ENCODE peak calls at places on chromosomes 1 and 21, in four cellular contexts. D, B, G and W are unnamed samples.

GRCh38 chr1:85612704-85613361 is 32.3 kb downstream of the CCN1 start:
- DNase-seq in D (peak), B (no peak), G (no peak), W (peak)

GRCh38 chr1:207579436-207579799 is 65.5 kb upstream of the CR1L start:
- DNase-seq in D (peak), B (no peak), G (peak), W (peak)

GRCh38 chr1:25098717-25099116 is 133.6 kb downstream of the SYF2 start:
- DNase-seq in D (no peak), B (no peak), G (no peak), W (no peak)

GRCh38 chr21:26583737-26584136 is 10.7 kb upstream of the CYYR1 start:
- DNase-seq in D (no peak), B (no peak), G (no peak), W (no peak)

GRCh38 chr21:28833181-28833580 is 159.5 kb downstream of the LTN1 start:
- DNase-seq in D (no peak), B (no peak), G (no peak), W (peak)

GRCh38 chr1:56335394-56335793 is 244.0 kb downstream of the PLPP3 start:
- DNase-seq in D (no peak), B (no peak), G (no peak), W (no peak)

GRCh38 chr1:154501423-154502065 is 475 bp upstream of the TDRD10 start:
- DNase-seq in D (no peak), B (no peak), G (no peak), W (no peak)

GRCh38 chr1:169098380-169098779 is 8.1 kb upstream of the ATP1B1 start:
- DNase-seq in D (no peak), B (no peak), G (no peak), W (no peak)

GRCh38 chr1:29620631-29621030 is 384.3 kb downstream of the PTPRU start:
- DNase-seq in D (no peak), B (no peak), G (no peak), W (no peak)

GRCh38 chr1:20448626-20449215 is 37.3 kb downstream of the CAMK2N1 start:
- DNase-seq in D (no peak), B (no peak), G (no peak), W (no peak)

GRCh38 chr1:2799811-2800663 is 1.5 kb downstream of the TTC34 start:
- DNase-seq in D (no peak), B (no peak), G (no peak), W (no peak)

GRCh38 chr1:236016782-236017400 is 48.0 kb downstream of the NID1 start:
- DNase-seq in D (no peak), B (no peak), G (no peak), W (peak)

GRCh38 chr1:37437058-37437457 is 37.3 kb upstream of the ZC3H12A start:
- DNase-seq in D (no peak), B (no peak), G (no peak), W (no peak)

GRCh38 chr1:10693497-10694273 is 102.8 kb downstream of the CASZ1 start:
- DNase-seq in D (peak), B (no peak), G (peak), W (no peak)

GRCh38 chr1:172416482-172417035 is 3.9 kb upstream of the C1orf105 start:
- DNase-seq in D (no peak), B (no peak), G (no peak), W (no peak)

GRCh38 chr1:73034255-73034654 is 751.9 kb upstream of the NEGR1 start:
- DNase-seq in D (no peak), B (no peak), G (no peak), W (no peak)

GRCh38 chr21:14403681-14404318 is 20.9 kb upstream of the HSPA13 start:
- DNase-seq in D (no peak), B (peak), G (no peak), W (peak)

GRCh38 chr21:34822957-34823356 is 154.2 kb downstream of the CLIC6 start:
- DNase-seq in D (no peak), B (no peak), G (no peak), W (peak)

GRCh38 chr1:178057863-178058576 is 35.9 kb upstream of the RASAL2 start:
- DNase-seq in D (no peak), B (no peak), G (no peak), W (peak)

GRCh38 chr1:10031461-10031860 is 1.3 kb upstream of the UBE4B start:
- DNase-seq in D (no peak), B (no peak), G (no peak), W (peak)

GRCh38 chr1:164689672-164690655 is 131.0 kb downstream of the PBX1 start:
- DNase-seq in D (no peak), B (peak), G (no peak), W (no peak)

GRCh38 chr21:39863111-39863510 is 4.1 kb upstream of the PCP4 start:
- DNase-seq in D (no peak), B (peak), G (no peak), W (peak)

GRCh38 chr1:243596441-243597183 is 253.4 kb downstream of the AKT3 start:
- DNase-seq in D (no peak), B (no peak), G (peak), W (peak)

GRCh38 chr1:217562229-217562878 is 68.5 kb downstream of the GPATCH2 start:
- DNase-seq in D (no peak), B (no peak), G (no peak), W (peak)

GRCh38 chr1:84260852-84261518 is 40.5 kb upstream of the SAMD13 start:
- DNase-seq in D (no peak), B (no peak), G (no peak), W (peak)

GRCh38 chr1:33420870-33421775 is 9.8 kb downstream of the PHC2 start:
- DNase-seq in D (no peak), B (no peak), G (no peak), W (peak)